ENCODE peak calls at places on chromosomes 16 and 17, in seven cellular contexts. One of them, this sample, is unnamed.

GRCh38 chr17:26731005-26731921 is 562.7 kb upstream of the WSB1 start:
- DNase-seq in NCI-H510A treated with DMSO at 0.1 percent for 48 hours: no peak
- DNase-seq in NCI-H524 treated with DMSO at 0.1 percent for 48 hours: no peak
- DNase-seq in MV-4-11: no peak
- DNase-seq in midbrain: no peak
- DNase-seq in small intestine: no peak
- DNase-seq in astrocyte of the spinal cord: no peak
- DNase-seq in this sample: no peak

GRCh38 chr16:68426355-68426652 is 22.0 kb downstream of the SMPD3 start:
- DNase-seq in midbrain: no peak
- DNase-seq in NCI-H524 treated with DMSO at 0.1 percent for 48 hours: no peak
- DNase-seq in small intestine: no peak
- DNase-seq in MV-4-11: no peak
- DNase-seq in NCI-H510A treated with DMSO at 0.1 percent for 48 hours: no peak
- DNase-seq in astrocyte of the spinal cord: no peak
- DNase-seq in this sample: no peak

GRCh38 chr16:23949630-23950290 is 114.0 kb downstream of the PRKCB start:
- DNase-seq in midbrain: no peak
- DNase-seq in astrocyte of the spinal cord: no peak
- DNase-seq in MV-4-11: peak; percentile 84
- DNase-seq in small intestine: peak; percentile 41
- DNase-seq in NCI-H524 treated with DMSO at 0.1 percent for 48 hours: no peak
- DNase-seq in NCI-H510A treated with DMSO at 0.1 percent for 48 hours: no peak
- DNase-seq in this sample: no peak

GRCh38 chr17:33751702-33752065 is 458.6 kb upstream of the ASIC2 start:
- DNase-seq in NCI-H524 treated with DMSO at 0.1 percent for 48 hours: no peak
- DNase-seq in astrocyte of the spinal cord: no peak
- DNase-seq in small intestine: no peak
- DNase-seq in MV-4-11: no peak
- DNase-seq in NCI-H510A treated with DMSO at 0.1 percent for 48 hours: no peak
- DNase-seq in midbrain: no peak
- DNase-seq in this sample: no peak

GRCh38 chr17:41111151-41111885 is 6.1 kb downstream of the KRTAP4-9 start:
- DNase-seq in MV-4-11: no peak
- DNase-seq in NCI-H524 treated with DMSO at 0.1 percent for 48 hours: no peak
- DNase-seq in midbrain: no peak
- DNase-seq in astrocyte of the spinal cord: no peak
- DNase-seq in small intestine: no peak
- DNase-seq in NCI-H510A treated with DMSO at 0.1 percent for 48 hours: no peak
- DNase-seq in this sample: no peak

GRCh38 chr17:10115536-10115932 is 82.9 kb downstream of the GAS7 start:
- DNase-seq in NCI-H510A treated with DMSO at 0.1 percent for 48 hours: no peak
- DNase-seq in midbrain: no peak
- DNase-seq in MV-4-11: no peak
- DNase-seq in astrocyte of the spinal cord: no peak
- DNase-seq in small intestine: no peak
- DNase-seq in NCI-H524 treated with DMSO at 0.1 percent for 48 hours: no peak
- DNase-seq in this sample: no peak

GRCh38 chr16:27169511-27170071 is 33.7 kb upstream of the KDM8 start:
- DNase-seq in NCI-H510A treated with DMSO at 0.1 percent for 48 hours: peak; percentile 82
- DNase-seq in astrocyte of the spinal cord: peak; percentile 92
- DNase-seq in midbrain: no peak
- DNase-seq in small intestine: peak; percentile 50
- DNase-seq in MV-4-11: peak; percentile 92
- DNase-seq in NCI-H524 treated with DMSO at 0.1 percent for 48 hours: peak; percentile 33
- DNase-seq in this sample: no peak

GRCh38 chr16:8855051-8855786 is 13.6 kb downstream of the CARHSP1 start:
- DNase-seq in small intestine: no peak
- DNase-seq in NCI-H524 treated with DMSO at 0.1 percent for 48 hours: no peak
- DNase-seq in midbrain: no peak
- DNase-seq in MV-4-11: peak; percentile 3
- DNase-seq in NCI-H510A treated with DMSO at 0.1 percent for 48 hours: no peak
- DNase-seq in astrocyte of the spinal cord: no peak
- DNase-seq in this sample: no peak

GRCh38 chr17:10635290-10635689 is 21.8 kb downstream of the MYH3 start:
- DNase-seq in NCI-H510A treated with DMSO at 0.1 percent for 48 hours: no peak
- DNase-seq in midbrain: no peak
- DNase-seq in small intestine: no peak
- DNase-seq in NCI-H524 treated with DMSO at 0.1 percent for 48 hours: no peak
- DNase-seq in MV-4-11: no peak
- DNase-seq in astrocyte of the spinal cord: no peak
- DNase-seq in this sample: no peak

GRCh38 chr17:74433421-74434121 is 1.7 kb downstream of the GPRC5C start:
- DNase-seq in midbrain: peak; percentile 16
- DNase-seq in NCI-H510A treated with DMSO at 0.1 percent for 48 hours: peak; percentile 22
- DNase-seq in MV-4-11: no peak
- DNase-seq in small intestine: no peak
- DNase-seq in NCI-H524 treated with DMSO at 0.1 percent for 48 hours: no peak
- DNase-seq in astrocyte of the spinal cord: no peak
- DNase-seq in this sample: no peak

This sample was measured in putamen.